ENCODE peak calls at places on chromosomes 2 and 18, in seven cellular contexts. R, D, H, W, G, I and S are unnamed samples.

GRCh38 chr2:36729067-36729466 is 32.6 kb downstream of the VIT start:
- DNase-seq in W (no peak), I (no peak), R (no peak), H (no peak), G (no peak), D (no peak), S (no peak)

GRCh38 chr2:134575888-134576287 is 142.9 kb downstream of the TMEM163 start:
- DNase-seq in I (no peak), R (no peak), G (no peak), H (no peak), D (no peak), W (no peak), S (no peak)

GRCh38 chr2:73089270-73090030 is 17.9 kb upstream of the SFXN5 start:
- DNase-seq in R (peak), D (peak), W (no peak), G (no peak), H (peak), I (no peak), S (no peak)

GRCh38 chr2:1910562-1911256 is 166.4 kb upstream of the PXDN start:
- DNase-seq in G (no peak), D (no peak), W (no peak), I (no peak), R (no peak), H (no peak), S (no peak)

GRCh38 chr2:222318026-222318711 is 19.4 kb upstream of the PAX3 start:
- DNase-seq in G (peak), W (peak), I (peak), R (peak), H (peak), D (peak), S (no peak)

GRCh38 chr2:81060971-81061370 is 756.4 kb upstream of the LRRTM1 start:
- DNase-seq in D (no peak), G (no peak), I (no peak), H (no peak), W (no peak), R (no peak), S (no peak)

GRCh38 chr2:38700881-38701458 is 35.1 kb downstream of the GALM start:
- DNase-seq in I (no peak), G (no peak), W (no peak), D (no peak), R (peak), H (peak), S (no peak)

GRCh38 chr2:69692424-69692823 is 48.9 kb upstream of the AAK1 start:
- DNase-seq in R (peak), I (no peak), G (no peak), W (no peak), D (no peak), H (peak), S (no peak)

GRCh38 chr18:57004366-57005121 is 142.3 kb upstream of the BOD1L2 start:
- DNase-seq in I (no peak), R (peak), G (peak), H (peak), W (no peak), D (no peak), S (no peak)

GRCh38 chr18:51197661-51198424 is at the start of gene MEX3C:
- DNase-seq in D (peak), W (peak), H (peak), R (peak), G (peak), I (peak), S (peak)
- TF ChIP-seq CTCF in D (peak), W (peak), H (peak), R (peak), G (peak), I (no peak), S (peak)

GRCh38 chr2:142170847-142171246 is 40.0 kb upstream of the LRP1B start:
- DNase-seq in R (no peak), W (no peak), D (no peak), G (no peak), I (no peak), H (no peak), S (no peak)

GRCh38 chr2:142165790-142166189 is 35.0 kb upstream of the LRP1B start:
- DNase-seq in G (peak), I (peak), H (peak), R (peak), W (no peak), D (peak), S (no peak)
- TF ChIP-seq CTCF in G (peak), I (no peak), H (peak), R (peak), W (no peak), D (no peak), S (no peak)

GRCh38 chr18:76480913-76481312 is 14.1 kb downstream of the ZNF516 start:
- DNase-seq in G (no peak), W (no peak), I (no peak), D (no peak), R (no peak), H (no peak), S (no peak)
- TF ChIP-seq CTCF in G (peak), W (no peak), I (peak), D (peak), R (no peak), H (peak), S (no peak)

GRCh38 chr18:73840319-73841065 is 307.1 kb downstream of the FBXO15 start:
- DNase-seq in I (no peak), H (no peak), D (no peak), R (no peak), W (no peak), G (no peak), S (no peak)

GRCh38 chr18:73839441-73839840 is 308.2 kb downstream of the FBXO15 start:
- DNase-seq in R (no peak), H (no peak), G (no peak), W (no peak), D (no peak), I (no peak), S (no peak)

GRCh38 chr18:73842795-73843394 is 304.7 kb downstream of the FBXO15 start:
- DNase-seq in H (peak), I (peak), R (peak), D (peak), W (peak), G (peak), S (no peak)

GRCh38 chr18:73841661-73842060 is 306.0 kb downstream of the FBXO15 start:
- DNase-seq in D (no peak), R (no peak), I (no peak), G (no peak), W (no peak), H (peak), S (no peak)
- TF ChIP-seq CTCF in D (peak), R (peak), I (peak), G (no peak), W (no peak), H (peak), S (no peak)

GRCh38 chr2:70921839-70922590 is 13.7 kb upstream of the ATP6V1B1 start:
- DNase-seq in I (no peak), W (no peak), R (no peak), G (no peak), D (no peak), H (no peak), S (no peak)
- TF ChIP-seq CTCF in I (no peak), W (no peak), R (no peak), G (no peak), D (no peak), H (no peak), S (no peak)

GRCh38 chr2:98924910-98925309 is 11.1 kb downstream of the CRACDL start:
- DNase-seq in G (no peak), W (no peak), D (no peak), H (no peak), R (no peak), I (no peak), S (no peak)

GRCh38 chr2:98921062-98921461 is 15.0 kb downstream of the CRACDL start:
- DNase-seq in W (no peak), G (no peak), H (peak), I (no peak), R (peak), D (no peak), S (no peak)

GRCh38 chr2:98924038-98924437 is 12.0 kb downstream of the CRACDL start:
- DNase-seq in G (no peak), I (no peak), H (no peak), R (no peak), D (no peak), W (no peak), S (no peak)

GRCh38 chr2:98926601-98927000 is 9.4 kb downstream of the CRACDL start:
- DNase-seq in D (no peak), W (no peak), G (no peak), I (no peak), R (no peak), H (no peak), S (no peak)

GRCh38 chr2:98923244-98923940 is 12.6 kb downstream of the CRACDL start:
- DNase-seq in I (no peak), W (no peak), R (no peak), G (no peak), D (no peak), H (no peak), S (no peak)
- TF ChIP-seq CTCF in I (no peak), W (no peak), R (peak), G (peak), D (no peak), H (no peak), S (peak)

GRCh38 chr2:99154643-99155536 is at the start of the genes LIPT1 and TSGA10:
- DNase-seq in G (peak), D (peak), I (peak), R (peak), W (peak), H (peak), S (peak)
- TF ChIP-seq CTCF in G (peak), D (no peak), I (no peak), R (peak), W (no peak), H (peak), S (peak)

GRCh38 chr2:169178364-169178763 is 109.0 kb downstream of the DHRS9 start:
- DNase-seq in D (no peak), G (no peak), R (no peak), H (no peak), I (no peak), W (no peak), S (no peak)

GRCh38 chr2:169178804-169179390 is 109.5 kb downstream of the DHRS9 start:
- DNase-seq in H (no peak), D (no peak), I (no peak), G (no peak), R (no peak), W (no peak), S (no peak)

GRCh38 chr2:169184074-169184473 is 114.7 kb downstream of the DHRS9 start:
- DNase-seq in D (peak), I (no peak), G (no peak), W (no peak), R (peak), H (peak), S (no peak)

GRCh38 chr2:169185711-169186110 is 116.3 kb downstream of the DHRS9 start:
- DNase-seq in D (no peak), R (no peak), I (no peak), G (no peak), H (no peak), W (no peak), S (no peak)

GRCh38 chr2:169182573-169182972 is 113.2 kb downstream of the DHRS9 start:
- DNase-seq in H (no peak), W (no peak), G (no peak), D (no peak), I (no peak), R (no peak), S (no peak)
- TF ChIP-seq CTCF in H (no peak), W (no peak), G (no peak), D (no peak), I (no peak), R (no peak), S (no peak)

DNA sequence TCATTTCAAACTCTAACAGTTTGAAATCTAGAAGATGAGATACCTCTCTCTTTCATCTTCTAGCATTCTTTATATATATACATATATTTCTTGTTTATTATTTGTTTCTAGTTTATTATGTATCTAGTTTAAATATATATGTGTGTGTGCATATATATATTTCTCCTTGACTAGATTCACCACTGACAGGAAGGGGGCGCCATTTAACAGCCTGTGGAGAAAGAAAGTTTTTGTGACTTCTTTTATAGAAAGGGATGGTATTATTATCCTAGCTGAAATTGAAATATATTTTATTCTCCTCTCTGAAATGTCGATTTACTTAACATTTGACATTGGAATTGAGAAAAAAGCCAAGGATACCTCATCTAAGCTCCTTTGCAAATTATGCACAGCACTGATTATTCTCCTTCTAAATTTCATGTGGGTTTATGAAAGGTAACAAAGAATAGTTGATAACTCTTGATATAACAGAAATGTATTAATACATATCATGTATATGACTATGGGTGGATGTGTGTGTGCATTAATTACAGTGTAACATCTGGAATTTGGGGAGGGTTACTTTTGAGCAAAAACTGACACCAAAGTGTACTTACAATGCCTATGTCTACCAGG is 160.7 kb upstream of the NT5C1B start:
- DNase-seq in D (peak), G (peak), I (peak), R (peak), W (peak), H (peak), S (peak)
- TF ChIP-seq CTCF in D (peak), G (peak), I (peak), R (peak), W (peak), H (peak), S (peak)